ENCODE peak calls at places on chromosomes 16 and 17, in four cellular contexts. A is NCI-H774; R is body of pancreas; C is stimulated activated CD4-positive, alpha-beta T cell treated with anti-CD3 and anti-CD28 coated beads, Interleukin-12 subunit alpha, Interleukin-12 subunit beta, amount 100 ng/mL, for 48 hours. K is an unnamed sample.

GRCh38 chr17:15341385-15341849 is at the start of gene TEKT3:
- DNase-seq in A (peak; percentile 54), R (peak; percentile 88), C (no peak), K (peak; percentile 92)

GRCh38 chr17:38591759-38592241 is 14.0 kb downstream of the SRCIN1 start:
- DNase-seq in A (no peak), R (no peak), C (no peak), K (no peak)

GRCh38 chr16:57185446-57185944 is 344 bp downstream of the PSME3IP1 start:
- DNase-seq in A (no peak), R (peak; percentile 65), C (peak; percentile 21), K (peak; percentile 57)

GRCh38 chr16:66660422-66661209 is 35.9 kb downstream of the CMTM4 start:
- DNase-seq in A (no peak), R (peak; percentile 69), C (no peak), K (peak; percentile 74)

GRCh38 chr16:55832788-55833583 is at the start of gene CES1:
- DNase-seq in A (no peak), R (peak; percentile 62), C (no peak), K (peak; percentile 69)

GRCh38 chr17:79741401-79741750 is 10.6 kb downstream of the ENPP7 start:
- DNase-seq in A (no peak), R (no peak), C (no peak), K (no peak)

GRCh38 chr16:84043486-84044107 is 1.0 kb upstream of the SLC38A8 start:
- DNase-seq in A (no peak), R (no peak), C (no peak), K (no peak)

GRCh38 chr17:76727745-76728456 is 1.3 kb downstream of the METTL23 start:
- DNase-seq in A (no peak), R (peak; percentile 21), C (no peak), K (no peak)

GRCh38 chr17:76427457-76428231 is 25.3 kb downstream of the UBE2O start:
- DNase-seq in A (no peak), R (peak; percentile 29), C (no peak), K (no peak)

GRCh38 chr16:74455619-74456289 is 34.5 kb upstream of the CLEC18B start:
- DNase-seq in A (no peak), R (no peak), C (no peak), K (no peak)

GRCh38 chr17:11598274-11599221 is at the start of gene DNAH9:
- DNase-seq in A (no peak), R (peak; percentile 100), C (peak; percentile 2), K (peak; percentile 99)

GRCh38 chr17:76515291-76515949 is 14.2 kb upstream of the RHBDF2 start:
- DNase-seq in A (no peak), R (peak; percentile 50), C (peak; percentile 78), K (peak; percentile 82)

K was measured in left cardiac atrium.